ENCODE peak calls at places on chromosomes 5 and 9, in eight cellular contexts. K is H9; U is bronchial epithelial cell; M is endothelial cell; F is ovary; V is activated CD8-positive, alpha-beta T cell treated with anti-CD3 and anti-CD28 coated beads for 36 hours; O is neural crest cell; B is fibroblast of villous mesenchyme. H is an unnamed sample.

GRCh38 chr9:130240410-130241197 is 25.0 kb upstream of the HMCN2 start:
- DNase-seq in K (peak), U (peak), M (peak), F (no peak), V (peak), O (peak), B (peak), H (peak)

GRCh38 chr5:16952968-16953671 is 17.0 kb upstream of the MYO10 start:
- DNase-seq in K (no peak), U (no peak), M (no peak), F (no peak), V (no peak), O (no peak), B (no peak), H (no peak)

GRCh38 chr9:132973713-132974112 is 4.8 kb upstream of the GFI1B start:
- DNase-seq in K (no peak), U (no peak), M (no peak), F (no peak), V (peak), O (no peak), B (peak), H (no peak)

GRCh38 chr9:131395027-131395744 is 1.3 kb downstream of the PRRC2B start:
- DNase-seq in K (peak), U (peak), M (no peak), F (no peak), V (peak), O (no peak), B (peak), H (no peak)

GRCh38 chr5:128015978-128016377 is 67.6 kb upstream of the SLC12A2 start:
- DNase-seq in K (no peak), U (no peak), M (no peak), F (no peak), V (no peak), O (no peak), B (peak), H (no peak)

GRCh38 chr5:54063817-54064216 is 246.6 kb downstream of the ARL15 start:
- DNase-seq in K (no peak), U (no peak), M (no peak), F (no peak), V (no peak), O (no peak), B (peak), H (no peak)

GRCh38 chr9:75588808-75589207 is 301.7 kb upstream of the PCSK5 start:
- DNase-seq in K (no peak), U (no peak), M (no peak), F (no peak), V (no peak), O (no peak), B (no peak), H (no peak)

GRCh38 chr5:109739741-109740140 is 50.0 kb downstream of the MAN2A1 start:
- DNase-seq in K (peak), U (peak), M (peak), F (no peak), V (no peak), O (no peak), B (peak), H (no peak)

GRCh38 chr9:35060548-35061207 is 11.7 kb downstream of the VCP start:
- DNase-seq in K (no peak), U (no peak), M (no peak), F (no peak), V (no peak), O (no peak), B (no peak), H (no peak)

GRCh38 chr5:132260714-132261615 is 3.5 kb downstream of the PDLIM4 start:
- DNase-seq in K (peak), U (peak), M (peak), F (peak), V (peak), O (no peak), B (peak), H (peak)

DNA sequence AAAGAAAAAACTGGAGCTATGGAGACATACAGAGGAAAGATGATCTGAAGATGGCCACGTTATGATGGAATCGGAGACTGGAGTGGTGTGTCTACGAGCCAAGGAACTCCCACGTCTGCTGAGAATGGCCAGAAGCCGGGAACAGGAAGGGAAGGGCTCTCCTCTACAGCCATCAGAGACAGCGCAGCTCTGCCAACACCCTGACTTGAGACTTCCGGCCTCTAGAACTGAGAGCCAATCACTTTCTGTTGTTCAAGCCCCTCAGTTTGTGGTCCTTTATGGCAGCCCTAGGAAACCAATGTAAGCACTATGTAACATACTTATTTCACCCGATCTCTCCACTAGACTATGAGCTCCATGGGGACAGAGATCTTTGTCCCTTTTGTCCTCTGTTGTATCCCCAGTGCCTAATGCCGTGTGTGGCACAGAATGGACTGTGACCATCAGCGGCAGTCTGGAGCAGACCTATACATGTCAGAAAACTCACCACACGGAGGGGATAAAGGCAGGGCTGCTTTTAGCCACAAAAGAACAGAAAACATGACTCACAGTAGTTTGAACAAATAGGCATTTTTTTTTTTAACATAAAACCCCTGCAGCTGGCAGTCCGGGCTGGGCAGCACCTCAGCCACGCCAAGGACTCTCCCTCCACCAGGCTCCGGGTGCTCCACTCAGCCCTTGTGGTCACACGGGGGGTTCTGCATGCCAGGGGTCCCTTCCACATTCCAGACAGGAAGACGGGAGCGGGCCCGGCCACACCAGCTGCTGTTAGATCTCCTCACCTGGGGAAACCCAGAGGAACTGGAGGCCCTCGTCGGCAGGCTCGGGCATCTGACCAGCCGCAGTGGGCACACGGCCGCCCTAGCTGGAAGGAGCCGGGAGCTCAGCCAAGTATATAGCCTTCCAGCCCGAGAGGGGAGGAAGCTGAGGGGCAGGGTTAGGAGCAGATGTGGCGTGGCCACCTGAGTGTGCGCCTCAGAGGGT is 16.1 kb upstream of the MXD3 start:
- DNase-seq in K (peak), U (no peak), M (no peak), F (no peak), V (peak), O (no peak), B (peak), H (peak)
- TF ChIP-seq CTCF in K (no peak), U (no peak), M (no peak), F (no peak), V (no peak), O (no peak), B (no peak), H (peak)

DNA sequence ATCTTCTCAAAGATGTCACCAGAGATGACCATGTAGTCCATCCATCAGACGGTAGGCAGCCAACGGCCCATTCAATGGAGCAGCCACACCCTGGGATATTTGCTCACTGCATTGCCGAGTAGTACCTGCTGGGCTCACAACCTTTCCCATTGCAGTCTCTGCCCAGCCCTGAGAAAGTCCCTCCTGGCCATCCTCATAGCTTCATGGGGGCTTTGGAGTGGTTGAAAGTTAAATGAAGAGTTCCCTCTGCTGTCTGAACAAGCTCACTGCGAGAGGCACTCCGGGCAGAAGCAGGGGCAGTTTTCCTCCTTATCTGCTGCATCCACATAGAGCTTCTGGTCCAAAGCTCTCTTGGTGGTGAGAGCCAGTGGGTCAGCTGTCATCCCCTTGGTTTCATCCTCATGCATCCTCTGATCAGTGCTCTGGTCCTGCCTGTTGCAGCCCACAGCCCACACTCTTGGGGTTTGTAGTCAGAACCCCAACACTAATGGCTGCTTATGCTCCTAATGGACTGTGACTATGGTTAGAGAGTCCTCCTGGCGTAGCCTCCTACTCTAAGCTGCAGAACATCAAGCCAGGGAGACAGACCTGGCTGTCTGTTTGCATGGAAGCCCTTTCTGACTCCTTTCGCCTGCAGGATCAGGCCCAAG is 23.3 kb downstream of the TNFSF8 start:
- DNase-seq in K (peak), U (peak), M (peak), F (no peak), V (peak), O (no peak), B (peak), H (peak)
- TF ChIP-seq CTCF in K (peak), U (peak), M (peak), F (no peak), V (peak), O (peak), B (peak), H (peak)

GRCh38 chr5:114101153-114101552 is 260.7 kb upstream of the KCNN2 start:
- DNase-seq in K (no peak), U (peak), M (peak), F (no peak), V (peak), O (no peak), B (peak), H (peak)

GRCh38 chr5:114099161-114099560 is 262.7 kb upstream of the KCNN2 start:
- DNase-seq in K (no peak), U (no peak), M (no peak), F (no peak), V (no peak), O (no peak), B (no peak), H (no peak)

DNA sequence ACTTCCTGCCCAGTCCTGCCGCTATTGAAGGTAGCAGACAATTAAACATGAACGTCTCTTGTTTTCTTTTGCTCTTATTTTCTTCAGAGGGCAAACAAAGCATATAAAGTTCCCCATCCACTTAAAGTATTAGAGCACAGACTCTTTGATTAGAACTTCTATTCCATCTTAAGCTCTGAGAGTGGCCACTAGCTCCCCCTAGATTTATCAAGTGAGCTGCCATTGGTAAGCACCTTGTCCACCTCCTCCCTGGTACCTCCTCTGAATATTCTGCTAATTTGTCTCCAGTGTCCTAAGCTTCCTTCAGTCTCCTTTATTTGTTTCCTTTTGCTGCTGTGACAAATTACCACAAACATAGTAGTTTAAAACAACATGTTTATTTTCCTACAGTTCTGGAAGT is 264.3 kb upstream of the KCNN2 start:
- DNase-seq in K (no peak), U (no peak), M (no peak), F (no peak), V (no peak), O (no peak), B (no peak), H (no peak)
- TF ChIP-seq CTCF in K (peak), U (no peak), M (no peak), F (no peak), V (no peak), O (no peak), B (no peak), H (no peak)

GRCh38 chr5:178318382-178318781 is 85.8 kb upstream of the PHYKPL start:
- DNase-seq in K (no peak), U (no peak), M (no peak), F (no peak), V (no peak), O (no peak), B (no peak), H (no peak)

GRCh38 chr5:178318893-178319292 is 86.3 kb upstream of the PHYKPL start:
- DNase-seq in K (no peak), U (no peak), M (no peak), F (no peak), V (no peak), O (no peak), B (no peak), H (no peak)

GRCh38 chr5:178322736-178323540 is 90.3 kb upstream of the PHYKPL start:
- DNase-seq in K (no peak), U (no peak), M (no peak), F (no peak), V (no peak), O (no peak), B (no peak), H (no peak)

GRCh38 chr5:178320281-178320855 is 87.8 kb upstream of the PHYKPL start:
- DNase-seq in K (no peak), U (no peak), M (no peak), F (no peak), V (no peak), O (no peak), B (no peak), H (no peak)

GRCh38 chr5:178319541-178320041 is 87.0 kb upstream of the PHYKPL start:
- DNase-seq in K (no peak), U (no peak), M (no peak), F (no peak), V (no peak), O (no peak), B (no peak), H (no peak)
- TF ChIP-seq CTCF in K (peak), U (no peak), M (no peak), F (no peak), V (no peak), O (no peak), B (no peak), H (no peak)

GRCh38 chr5:79526928-79527327 is 13.0 kb upstream of the HOMER1 start:
- DNase-seq in K (no peak), U (no peak), M (no peak), F (no peak), V (no peak), O (no peak), B (no peak), H (no peak)
- TF ChIP-seq CTCF in K (no peak), U (no peak), M (no peak), F (no peak), V (no peak), O (no peak), B (no peak), H (no peak)

DNA sequence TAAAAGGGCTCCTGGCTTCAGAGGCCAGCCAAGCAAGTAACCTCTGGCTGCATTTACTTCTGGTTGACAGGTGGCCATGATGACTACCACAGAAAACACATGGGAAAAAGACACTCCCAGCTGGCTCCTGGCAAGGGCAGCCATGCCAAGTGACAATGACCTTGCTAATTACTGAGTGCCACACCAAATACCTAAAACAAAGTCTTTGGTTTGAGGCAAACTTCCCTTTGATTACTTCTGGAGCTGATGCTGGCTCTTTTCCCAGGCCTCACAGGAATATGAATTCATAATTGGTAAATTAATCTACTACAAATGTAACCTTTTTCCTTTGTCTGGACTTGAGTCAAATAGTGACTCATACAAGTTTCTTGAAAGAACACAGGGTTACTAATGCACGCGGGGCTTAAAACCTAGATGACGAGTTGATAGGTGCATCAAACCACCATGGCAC is 61.0 kb downstream of the LPAR1 start:
- DNase-seq in K (no peak), U (peak), M (no peak), F (peak), V (no peak), O (no peak), B (peak), H (peak)
- TF ChIP-seq CTCF in K (no peak), U (no peak), M (no peak), F (no peak), V (no peak), O (no peak), B (no peak), H (no peak)